ENCODE peak calls at places on chromosomes 16 and 17, in seven cellular contexts. L is Panc1, R is K562, G is GM12878, V is SK-N-SH, N is H1, O is HepG2. K is an unnamed sample.
A peak's percentile ranks its signal among the peaks of the same experiment; 100 is the strongest.

GRCh38 chr17:60231234-60231633 is 81.5 kb downstream of the CA4 start:
- DNase-seq in L (no peak), R (no peak), G (no peak), V (peak; percentile 53), N (no peak), O (peak; percentile 18), K (peak; percentile 10)

GRCh38 chr16:11658896-11659708 is 9.2 kb upstream of the SNN start:
- DNase-seq in L (no peak), R (no peak), G (no peak), V (no peak), N (no peak), O (no peak), K (no peak)

GRCh38 chr17:6387858-6388257 is 47.1 kb downstream of the AIPL1 start:
- DNase-seq in L (no peak), R (no peak), G (no peak), V (no peak), N (no peak), O (no peak), K (no peak)

GRCh38 chr17:44314031-44314430 is 5.6 kb downstream of the RUNDC3A start:
- DNase-seq in L (no peak), R (no peak), G (no peak), V (peak; percentile 19), N (no peak), O (no peak), K (no peak)

GRCh38 chr17:62179525-62180161 is 114.6 kb upstream of the MED13 start:
- DNase-seq in L (peak; percentile 27), R (peak; percentile 40), G (no peak), V (no peak), N (no peak), O (peak; percentile 52), K (peak; percentile 88)

GRCh38 chr16:89364603-89365002 is 125.8 kb downstream of the ANKRD11 start:
- DNase-seq in L (no peak), R (no peak), G (no peak), V (peak; percentile 75), N (no peak), O (no peak), K (no peak)

GRCh38 chr17:73340093-73340596 is 28.3 kb upstream of the CDC42EP4 start:
- DNase-seq in L (no peak), R (no peak), G (peak; percentile 42), V (no peak), N (no peak), O (peak; percentile 88), K (peak; percentile 71)

GRCh38 chr17:68771867-68772515 is 170.8 kb upstream of the FAM20A start:
- DNase-seq in L (no peak), R (peak; percentile 14), G (no peak), V (peak; percentile 52), N (no peak), O (peak; percentile 71), K (peak; percentile 62)

GRCh38 chr17:33927732-33928133 is 327.4 kb upstream of the CCL2 start:
- DNase-seq in L (no peak), R (peak; percentile 47), G (no peak), V (peak; percentile 39), N (no peak), O (no peak), K (no peak)

GRCh38 chr17:74832421-74832820 is 27.3 kb downstream of the GRIN2C start:
- DNase-seq in L (no peak), R (no peak), G (no peak), V (no peak), N (no peak), O (no peak), K (no peak)

GRCh38 chr17:74712756-74713155 is at the start of gene CD300LF:
- DNase-seq in L (no peak), R (no peak), G (no peak), V (no peak), N (no peak), O (no peak), K (no peak)

GRCh38 chr17:66583112-66583748 is 251.7 kb upstream of the CACNG5 start:
- DNase-seq in L (no peak), R (no peak), G (no peak), V (no peak), N (no peak), O (no peak), K (no peak)

GRCh38 chr16:88382491-88383400 is at the start of gene ZNF469:
- DNase-seq in L (no peak), R (no peak), G (no peak), V (peak; percentile 89), N (no peak), O (no peak), K (no peak)

GRCh38 chr16:56888806-56889205 is 23.8 kb downstream of the SLC12A3 start:
- DNase-seq in L (no peak), R (no peak), G (peak; percentile 61), V (no peak), N (no peak), O (no peak), K (no peak)

GRCh38 chr17:57957120-57957850 is 2.1 kb upstream of the CUEDC1 start:
- DNase-seq in L (no peak), R (no peak), G (no peak), V (peak; percentile 10), N (no peak), O (no peak), K (no peak)

GRCh38 chr17:40699359-40699758 is 4.2 kb downstream of the KRT24 start:
- DNase-seq in L (no peak), R (no peak), G (no peak), V (no peak), N (no peak), O (no peak), K (no peak)

GRCh38 chr16:49457196-49457595 is 83.6 kb downstream of the C16orf78 start:
- DNase-seq in L (no peak), R (no peak), G (no peak), V (no peak), N (no peak), O (no peak), K (no peak)

GRCh38 chr17:74877592-74878543 is 5.1 kb upstream of the FDXR start:
- DNase-seq in L (no peak), R (peak; percentile 79), G (no peak), V (no peak), N (no peak), O (peak; percentile 62), K (peak; percentile 49)

GRCh38 chr17:62931101-62931500 is 34.9 kb upstream of the TANC2 start:
- DNase-seq in L (no peak), R (no peak), G (no peak), V (no peak), N (no peak), O (no peak), K (no peak)

GRCh38 chr17:56602292-56603130 is 9.0 kb downstream of the NOG start:
- DNase-seq in L (no peak), R (no peak), G (no peak), V (no peak), N (no peak), O (no peak), K (no peak)

GRCh38 chr17:32493581-32494513 is 7.1 kb downstream of the CDK5R1 start:
- DNase-seq in L (no peak), R (no peak), G (no peak), V (no peak), N (no peak), O (no peak), K (no peak)

GRCh38 chr17:27319536-27320221 is 25.8 kb downstream of the WSB1 start:
- DNase-seq in L (no peak), R (no peak), G (no peak), V (no peak), N (no peak), O (no peak), K (no peak)
- TF ChIP-seq SIN3A in L (no peak), R (no peak), G (no peak), V (no peak), N (no peak), O (no peak), K (no peak)

DNA sequence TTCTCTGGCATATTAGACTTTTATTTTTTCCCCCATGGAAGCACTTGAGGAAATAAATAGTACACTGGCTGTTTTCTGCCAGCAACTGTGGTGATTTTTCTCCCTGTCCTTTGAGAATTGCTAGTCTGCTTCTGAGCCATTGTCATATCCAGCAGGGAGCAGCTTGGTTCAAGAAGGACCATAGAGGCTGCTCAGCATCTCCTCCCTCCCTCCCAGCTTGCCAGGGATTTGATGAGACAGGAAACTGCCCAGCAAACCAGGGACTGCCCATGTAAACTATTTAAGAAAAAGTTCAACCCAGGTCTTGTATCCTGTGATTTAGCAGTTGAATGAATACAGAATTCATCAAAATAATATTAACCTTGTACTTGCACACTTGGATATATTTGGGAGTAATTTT is 39.5 kb downstream of the CYB5B start:
- DNase-seq in L (no peak), R (no peak), G (no peak), V (no peak), N (no peak), O (no peak), K (no peak)
- TF ChIP-seq SIN3A in L (no peak), R (no peak), G (no peak), V (no peak), N (no peak), O (no peak), K (no peak)

DNA sequence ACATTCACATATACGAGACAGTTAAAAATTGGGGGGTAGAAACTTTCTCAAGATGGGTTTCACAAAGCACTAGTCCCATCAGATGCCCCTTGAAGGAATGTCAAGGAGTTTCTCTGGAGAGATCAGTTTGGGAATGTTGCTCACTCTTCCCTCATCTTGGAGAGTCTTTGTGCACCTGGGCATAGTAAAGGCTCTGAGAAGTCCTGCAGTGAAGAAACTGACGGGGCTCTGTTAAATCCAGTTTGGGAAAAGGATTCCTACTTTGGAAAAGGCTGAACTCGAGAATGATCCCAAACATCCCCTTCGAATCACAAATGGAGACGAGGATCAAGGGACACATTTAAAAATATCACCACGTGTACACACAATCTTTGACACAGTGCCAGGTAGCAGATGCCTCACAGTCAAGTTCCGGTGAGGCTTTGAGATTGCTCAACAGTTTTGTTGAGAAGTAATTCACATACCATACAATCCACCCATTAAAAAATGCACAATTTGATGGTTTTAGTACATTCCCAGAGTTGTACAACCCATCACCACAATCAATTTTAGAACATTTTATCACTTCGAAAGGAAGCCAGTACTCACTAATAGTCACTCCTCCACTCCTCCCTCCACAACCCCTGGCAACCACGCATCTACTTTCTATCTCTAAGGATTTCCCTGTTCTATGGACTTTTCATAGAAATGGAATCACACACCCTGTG is 203.4 kb upstream of the FOXF1 start:
- DNase-seq in L (no peak), R (no peak), G (no peak), V (no peak), N (no peak), O (no peak), K (no peak)
- TF ChIP-seq SIN3A in L (no peak), R (no peak), G (no peak), V (no peak), N (no peak), O (no peak), K (no peak)

GRCh38 chr17:79339311-79339710 is 264.7 kb downstream of the ENGASE start:
- DNase-seq in L (no peak), R (no peak), G (no peak), V (no peak), N (no peak), O (no peak), K (no peak)

GRCh38 chr17:79338589-79338988 is 264.0 kb downstream of the ENGASE start:
- DNase-seq in L (no peak), R (no peak), G (no peak), V (no peak), N (no peak), O (no peak), K (no peak)

GRCh38 chr17:79340286-79340685 is 265.7 kb downstream of the ENGASE start:
- DNase-seq in L (no peak), R (no peak), G (peak; percentile 39), V (no peak), N (no peak), O (no peak), K (no peak)

GRCh38 chr17:79337053-79337452 is 262.4 kb downstream of the ENGASE start:
- DNase-seq in L (no peak), R (no peak), G (no peak), V (no peak), N (no peak), O (no peak), K (no peak)

GRCh38 chr17:79338142-79338541 is 263.5 kb downstream of the ENGASE start:
- DNase-seq in L (no peak), R (no peak), G (no peak), V (no peak), N (no peak), O (no peak), K (no peak)
- TF ChIP-seq SIN3A in L (no peak), R (no peak), G (no peak), V (no peak), N (peak; percentile 66), O (no peak), K (no peak)

K was measured in HCT116.